ENCODE peak calls at places on chromosome 15, in eight cellular contexts. R, K, P, J, O, F, U and S are unnamed samples.

GRCh38 chr15:68413363-68414255 is 18.4 kb downstream of the ITGA11 start:
- DNase-seq in R (no peak), K (peak; percentile 10), P (no peak), J (no peak), O (no peak), F (no peak), U (no peak), S (no peak)

GRCh38 chr15:70200511-70200991 is 102.8 kb upstream of the TLE3 start:
- DNase-seq in R (no peak), K (no peak), P (no peak), J (no peak), O (no peak), F (no peak), U (no peak), S (no peak)

GRCh38 chr15:37104413-37105392 is 4.4 kb upstream of the MEIS2 start:
- DNase-seq in R (no peak), K (no peak), P (no peak), J (no peak), O (no peak), F (no peak), U (no peak), S (no peak)

GRCh38 chr15:37824717-37825382 is 109.6 kb upstream of the TMCO5A start:
- DNase-seq in R (no peak), K (no peak), P (peak; percentile 98), J (peak; percentile 15), O (no peak), F (no peak), U (no peak), S (peak; percentile 60)

GRCh38 chr15:76860201-76860600 is 44.9 kb downstream of the SCAPER start:
- DNase-seq in R (no peak), K (no peak), P (no peak), J (no peak), O (no peak), F (no peak), U (no peak), S (no peak)

GRCh38 chr15:64947211-64947610 is 35.5 kb downstream of the ANKDD1A start:
- DNase-seq in R (no peak), K (no peak), P (no peak), J (no peak), O (no peak), F (no peak), U (no peak), S (no peak)

GRCh38 chr15:66703540-66703941 is 1.5 kb downstream of the SMAD6 start:
- DNase-seq in R (peak; percentile 59), K (no peak), P (peak; percentile 55), J (no peak), O (peak; percentile 23), F (peak; percentile 46), U (peak; percentile 52), S (no peak)

GRCh38 chr15:41971893-41972340 is 440 bp downstream of the EHD4 start:
- DNase-seq in R (peak; percentile 61), K (no peak), P (no peak), J (peak; percentile 26), O (peak; percentile 25), F (no peak), U (peak; percentile 27), S (no peak)

GRCh38 chr15:90184786-90185704 is 16.1 kb upstream of the SEMA4B start:
- DNase-seq in R (peak; percentile 88), K (peak; percentile 41), P (no peak), J (no peak), O (peak; percentile 70), F (peak; percentile 81), U (peak; percentile 74), S (peak; percentile 57)

GRCh38 chr15:91258436-91258779 is 158.4 kb downstream of the SV2B start:
- DNase-seq in R (no peak), K (no peak), P (no peak), J (no peak), O (no peak), F (no peak), U (no peak), S (no peak)

GRCh38 chr15:69568621-69569020 is 116.0 kb downstream of the RPLP1 start:
- DNase-seq in R (no peak), K (peak; percentile 39), P (peak; percentile 83), J (no peak), O (no peak), F (no peak), U (no peak), S (no peak)

GRCh38 chr15:70627322-70627721 is 136.0 kb downstream of the UACA start:
- DNase-seq in R (no peak), K (no peak), P (no peak), J (no peak), O (no peak), F (no peak), U (no peak), S (no peak)

GRCh38 chr15:34240537-34240936 is 15.7 kb downstream of the EMC4 start:
- DNase-seq in R (no peak), K (no peak), P (no peak), J (no peak), O (no peak), F (no peak), U (no peak), S (no peak)

GRCh38 chr15:69559440-69560215 is 107.0 kb downstream of the RPLP1 start:
- DNase-seq in R (no peak), K (no peak), P (no peak), J (no peak), O (no peak), F (no peak), U (no peak), S (peak; percentile 31)

GRCh38 chr15:78620021-78620838 is 566 bp downstream of the CHRNA3 start:
- DNase-seq in R (no peak), K (no peak), P (no peak), J (no peak), O (no peak), F (no peak), U (peak; percentile 23), S (no peak)

GRCh38 chr15:92617197-92618037 is 38.2 kb downstream of the FAM174B start:
- DNase-seq in R (peak; percentile 88), K (peak; percentile 53), P (peak; percentile 57), J (peak; percentile 99), O (peak; percentile 73), F (peak; percentile 71), U (peak; percentile 92), S (no peak)

GRCh38 chr15:78675617-78676360 is 34.8 kb upstream of the CHRNB4 start:
- DNase-seq in R (no peak), K (no peak), P (no peak), J (no peak), O (no peak), F (no peak), U (no peak), S (no peak)

GRCh38 chr15:95953032-95953431 is 377.5 kb upstream of the NR2F2 start:
- DNase-seq in R (no peak), K (no peak), P (peak; percentile 29), J (no peak), O (no peak), F (no peak), U (no peak), S (no peak)

GRCh38 chr15:58307313-58307961 is 124.4 kb upstream of the LIPC start:
- DNase-seq in R (no peak), K (no peak), P (peak; percentile 77), J (no peak), O (no peak), F (no peak), U (no peak), S (no peak)

GRCh38 chr15:74780983-74781672 is 752 bp upstream of the CSK start:
- DNase-seq in R (peak; percentile 60), K (no peak), P (peak; percentile 28), J (no peak), O (no peak), F (no peak), U (no peak), S (no peak)
- TF ChIP-seq POLR2A in R (peak; percentile 76), K (no peak), P (no peak), J (no peak), O (no peak), F (no peak), U (no peak), S (no peak)

GRCh38 chr15:74384566-74385441 is 17.4 kb upstream of the CYP11A1 start:
- DNase-seq in R (no peak), K (no peak), P (no peak), J (peak; percentile 43), O (no peak), F (peak; percentile 58), U (peak; percentile 46), S (peak; percentile 60)
- TF ChIP-seq POLR2A in R (no peak), K (no peak), P (no peak), J (no peak), O (no peak), F (no peak), U (no peak), S (no peak)

GRCh38 chr15:40906947-40907802 is 12.9 kb downstream of the VPS18 start:
- DNase-seq in R (peak; percentile 69), K (no peak), P (peak; percentile 41), J (peak; percentile 89), O (no peak), F (peak; percentile 75), U (peak; percentile 74), S (no peak)

GRCh38 chr15:40902605-40903561 is 8.6 kb downstream of the VPS18 start:
- DNase-seq in R (no peak), K (peak; percentile 53), P (no peak), J (no peak), O (no peak), F (no peak), U (no peak), S (no peak)

GRCh38 chr15:40908095-40908494 is 13.8 kb downstream of the VPS18 start:
- DNase-seq in R (no peak), K (no peak), P (no peak), J (no peak), O (no peak), F (no peak), U (no peak), S (no peak)

GRCh38 chr15:40904552-40905201 is 10.4 kb downstream of the VPS18 start:
- DNase-seq in R (no peak), K (no peak), P (no peak), J (no peak), O (no peak), F (no peak), U (no peak), S (no peak)

DNA sequence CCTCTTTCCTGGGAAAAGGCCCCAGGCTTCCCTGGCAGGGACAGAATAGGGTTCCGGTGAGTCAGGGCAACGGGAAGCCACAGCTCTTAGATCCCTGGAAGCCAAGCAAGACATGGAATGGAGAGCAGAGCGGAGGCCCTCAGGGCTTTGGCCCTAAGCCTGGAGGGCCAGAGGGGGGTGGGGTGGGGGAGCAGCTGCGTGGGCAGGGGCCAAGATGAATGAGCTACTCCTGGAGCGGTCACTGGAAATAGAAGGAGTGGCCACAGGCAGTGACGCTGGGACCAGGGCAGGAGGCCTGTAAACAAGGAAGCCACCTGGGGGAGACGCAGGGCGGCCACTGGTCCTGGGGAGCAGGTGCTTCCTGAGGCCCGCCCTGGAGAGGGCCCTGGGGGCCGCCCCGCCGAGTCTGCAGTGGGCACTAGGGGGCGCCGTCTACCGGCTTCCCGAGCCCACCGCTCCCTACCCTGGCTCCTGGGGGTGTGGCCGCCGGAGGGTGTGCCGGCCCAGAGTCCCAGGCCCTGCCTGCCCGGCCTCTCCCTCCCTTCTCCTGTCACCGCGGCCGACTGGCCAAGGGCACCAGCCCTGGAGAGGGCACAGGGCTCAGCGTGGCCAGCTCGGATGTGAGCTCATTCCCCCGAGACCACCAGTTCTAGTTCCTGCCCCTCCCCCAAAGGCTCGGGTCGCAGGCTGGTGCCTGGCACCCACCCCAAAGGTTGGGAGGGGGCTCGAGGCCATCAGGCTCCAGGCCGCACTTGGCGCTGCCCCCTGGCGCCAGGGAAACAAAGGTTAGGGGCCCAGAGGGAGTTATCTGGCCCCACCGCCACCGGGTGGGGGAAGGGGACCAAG is 12.1 kb downstream of the VPS18 start:
- DNase-seq in R (peak; percentile 94), K (peak; percentile 56), P (peak; percentile 96), J (peak; percentile 98), O (peak; percentile 83), F (peak; percentile 96), U (peak; percentile 96), S (peak; percentile 93)
- TF ChIP-seq POLR2A in R (peak; percentile 61), K (no peak), P (peak; percentile 45), J (peak; percentile 67), O (no peak), F (peak; percentile 83), U (no peak), S (peak; percentile 25)

GRCh38 chr15:48877630-48878595 is at the start of gene EID1:
- DNase-seq in R (peak; percentile 91), K (peak; percentile 89), P (peak; percentile 95), J (peak; percentile 97), O (peak; percentile 89), F (peak; percentile 94), U (peak; percentile 94), S (peak; percentile 37)
- TF ChIP-seq POLR2A in R (peak; percentile 73), K (peak; percentile 93), P (peak; percentile 55), J (peak; percentile 86), O (peak; percentile 58), F (peak; percentile 63), U (no peak), S (peak; percentile 86)